ENCODE peak calls at places on chromosomes 4 and X, in five cellular contexts. K is A549, Y is K562, B is breast epithelium, G is spleen. V is an unnamed sample.

GRCh38 chr4:85298037-85298436 is 176.9 kb upstream of the ARHGAP24 start:
- DNase-seq in Y (no peak), G (no peak), K (no peak), B (no peak), V (no peak)

GRCh38 chr4:86452323-86452995 is 92.6 kb upstream of the MAPK10 start:
- DNase-seq in Y (no peak), G (no peak), B (no peak), K (no peak), V (no peak)

GRCh38 chr4:69823481-69824186 is 36.3 kb downstream of the SULT1E1 start:
- DNase-seq in G (peak), Y (no peak), B (no peak), K (peak), V (no peak)

GRCh38 chr4:5753366-5753765 is 42.4 kb downstream of the EVC start:
- DNase-seq in K (no peak), G (no peak), Y (no peak), B (no peak), V (no peak)

GRCh38 chr4:99417125-99417524 is 18.0 kb downstream of the ADH7 start:
- DNase-seq in G (no peak), K (no peak), B (no peak), Y (no peak), V (no peak)

GRCh38 chrX:48597353-48598264 is at the start of gene WDR13:
- DNase-seq in B (peak), G (peak), K (peak), Y (peak), V (peak)

GRCh38 chrX:39409246-39409917 is 608.1 kb downstream of the MID1IP1 start:
- DNase-seq in Y (no peak), K (no peak), G (no peak), B (no peak), V (no peak)

GRCh38 chrX:133215747-133216146 is 2.4 kb downstream of the TFDP3 start:
- DNase-seq in G (no peak), K (peak), B (no peak), Y (no peak), V (no peak)

GRCh38 chr4:73603307-73603710 is 16.9 kb downstream of the RASSF6 start:
- DNase-seq in Y (no peak), G (no peak), K (peak), B (no peak), V (no peak)

GRCh38 chrX:134472041-134472440 is 12.1 kb downstream of the HPRT1 start:
- DNase-seq in G (no peak), B (no peak), Y (no peak), K (no peak), V (no peak)

GRCh38 chr4:75180790-75181776 is 248.2 kb downstream of the PARM1 start:
- DNase-seq in B (no peak), Y (no peak), K (peak), G (peak), V (no peak)

GRCh38 chr4:4840351-4840750 is 19.1 kb upstream of the MSX1 start:
- DNase-seq in K (no peak), G (no peak), B (no peak), Y (no peak), V (no peak)

GRCh38 chr4:128573781-128574508 is 235.6 kb upstream of the JADE1 start:
- DNase-seq in G (no peak), Y (no peak), B (no peak), K (peak), V (no peak)

GRCh38 chrX:125152011-125152410 is 167.7 kb upstream of the TEX13C start:
- DNase-seq in B (no peak), Y (no peak), G (no peak), K (no peak), V (no peak)

GRCh38 chr4:176274441-176274840 is 5.4 kb upstream of the ASB5 start:
- DNase-seq in G (no peak), Y (no peak), B (no peak), K (peak), V (no peak)

GRCh38 chr4:38785041-38785790 is 2.4 kb upstream of the TLR10 start:
- DNase-seq in B (no peak), G (no peak), Y (no peak), K (no peak), V (no peak)

DNA sequence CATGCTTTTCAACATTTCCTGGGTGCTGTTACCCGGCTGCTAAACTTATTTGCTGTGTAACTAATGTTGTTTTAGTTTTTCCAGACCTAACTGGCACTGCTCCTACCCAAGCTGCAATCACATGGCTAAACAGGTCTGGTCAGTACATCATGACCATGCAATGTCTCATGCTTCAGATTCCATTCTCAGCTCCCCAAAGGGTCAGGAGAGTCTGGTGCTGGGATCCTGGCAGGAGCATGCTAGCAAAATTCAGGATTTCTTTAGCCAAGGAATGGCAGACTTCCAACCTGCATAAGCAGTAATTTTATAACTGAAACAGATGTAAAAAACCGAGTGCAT is 12.6 kb upstream of the CENPU start:
- DNase-seq in B (peak), G (no peak), Y (no peak), K (no peak), V (no peak)
- TF ChIP-seq POLR2A in B (no peak), G (no peak), Y (no peak), K (no peak), V (no peak)

DNA sequence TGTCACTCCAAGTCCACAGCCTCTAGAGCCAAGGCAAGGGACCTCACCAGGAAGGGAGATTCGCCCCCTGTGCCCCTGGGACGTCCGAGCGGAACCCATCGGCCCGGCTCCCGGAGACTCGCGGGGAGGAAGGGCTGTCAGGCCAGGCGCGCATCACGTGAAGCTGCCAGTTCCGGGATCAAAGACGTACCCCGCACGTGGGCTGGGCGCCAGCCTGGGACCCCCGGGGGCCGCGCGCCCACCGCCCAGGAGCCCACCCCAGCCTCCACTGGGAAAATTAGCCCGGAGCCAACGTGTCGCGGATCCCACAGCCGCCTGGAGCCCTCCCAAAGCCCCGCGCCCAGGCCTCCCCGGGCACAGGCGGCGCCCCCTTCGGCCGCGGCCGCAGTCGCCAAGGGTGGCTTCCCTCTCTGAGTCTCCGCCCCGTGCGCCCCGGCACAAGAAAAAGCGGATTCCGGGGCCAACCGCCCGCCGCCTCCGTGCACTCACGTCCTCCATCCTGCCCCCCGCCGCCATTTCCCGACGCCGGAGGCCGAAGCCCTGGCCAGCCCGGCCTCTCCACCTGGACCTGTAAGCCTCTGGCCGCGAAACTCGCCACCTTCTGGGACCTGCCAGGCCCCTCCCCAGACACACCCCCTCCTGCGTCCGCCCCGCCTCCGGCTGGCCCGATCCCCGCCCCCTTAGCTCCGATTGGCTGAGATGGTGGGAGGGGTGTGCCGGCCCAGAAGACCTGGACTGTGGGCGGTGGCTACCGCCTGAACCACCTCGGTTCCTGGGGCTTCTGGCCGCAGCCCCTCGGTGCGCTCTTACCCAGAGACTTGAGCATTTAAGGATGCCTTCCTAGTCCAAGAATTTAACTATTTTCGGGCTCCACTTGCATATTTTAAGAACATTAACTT is at the start of gene TMEM192:
- DNase-seq in K (peak), G (peak), Y (peak), B (peak), V (peak)
- TF ChIP-seq POLR2A in K (no peak), G (no peak), Y (peak), B (peak), V (peak)

GRCh38 chr4:151325320-151326246 is at the start of gene SH3D19:
- DNase-seq in Y (no peak), G (peak), B (peak), K (peak), V (no peak)
- TF ChIP-seq POLR2A in Y (no peak), G (no peak), B (peak), K (peak), V (no peak)

DNA sequence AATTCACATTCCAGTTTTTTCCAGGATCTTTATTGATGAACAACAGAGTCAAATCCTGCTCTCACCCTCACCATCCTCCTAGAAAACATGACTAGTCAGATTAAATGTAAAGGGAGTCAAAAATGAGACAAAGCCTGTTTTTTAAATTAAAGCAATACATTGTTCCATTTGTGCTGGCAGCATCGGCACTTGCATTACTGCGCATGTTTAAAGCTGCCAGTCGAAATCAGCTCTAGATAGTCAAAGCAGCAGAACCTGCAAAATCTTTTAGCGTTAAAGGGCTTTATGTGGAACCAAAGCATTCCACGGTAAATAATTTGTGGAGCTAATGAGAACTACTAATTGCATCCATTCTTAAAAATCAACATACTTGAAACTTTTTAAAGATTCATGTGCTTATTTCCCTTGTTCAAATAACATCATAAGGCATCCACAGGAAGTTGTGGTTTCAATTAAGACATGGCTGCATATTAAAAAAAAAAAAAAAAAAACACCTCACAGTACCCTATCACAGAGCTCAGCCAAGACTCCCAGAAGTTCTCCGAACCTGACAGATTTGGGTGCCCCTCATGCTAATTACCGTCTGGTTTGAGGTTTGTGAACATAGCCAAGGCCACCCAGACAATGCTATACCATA is 82.2 kb downstream of the SH3KBP1 start:
- DNase-seq in Y (no peak), G (no peak), K (no peak), B (no peak), V (no peak)
- TF ChIP-seq POLR2A in Y (no peak), G (no peak), K (no peak), B (no peak), V (no peak)

GRCh38 chr4:16824278-16824806 is 74.1 kb downstream of the LDB2 start:
- DNase-seq in B (no peak), Y (no peak), G (no peak), K (no peak), V (no peak)

GRCh38 chr4:16819652-16820051 is 78.8 kb downstream of the LDB2 start:
- DNase-seq in K (no peak), Y (no peak), B (no peak), G (no peak), V (no peak)

GRCh38 chr4:16818005-16818404 is 80.4 kb downstream of the LDB2 start:
- DNase-seq in Y (no peak), K (no peak), B (no peak), G (no peak), V (no peak)

GRCh38 chr4:16820304-16820703 is 78.1 kb downstream of the LDB2 start:
- DNase-seq in Y (no peak), B (no peak), K (no peak), G (no peak), V (no peak)
- TF ChIP-seq POLR2A in Y (no peak), B (no peak), K (no peak), G (no peak), V (no peak)

GRCh38 chr4:125321709-125322362 is 7.1 kb downstream of the FAT4 start:
- DNase-seq in B (no peak), G (no peak), K (no peak), Y (no peak), V (no peak)
- TF ChIP-seq POLR2A in B (no peak), G (no peak), K (no peak), Y (no peak), V (no peak)

GRCh38 chr4:139084425-139085093 is 69.0 kb downstream of the NOCT start:
- DNase-seq in Y (peak), G (peak), K (no peak), B (no peak), V (no peak)

GRCh38 chr4:139085141-139085540 is 69.6 kb downstream of the NOCT start:
- DNase-seq in K (peak), Y (no peak), B (no peak), G (no peak), V (no peak)

GRCh38 chr4:139083533-139084424 is 68.2 kb downstream of the NOCT start:
- DNase-seq in K (peak), Y (peak), B (peak), G (peak), V (peak)

GRCh38 chr4:139078926-139079325 is 63.3 kb downstream of the NOCT start:
- DNase-seq in K (no peak), Y (no peak), G (no peak), B (no peak), V (no peak)

DNA sequence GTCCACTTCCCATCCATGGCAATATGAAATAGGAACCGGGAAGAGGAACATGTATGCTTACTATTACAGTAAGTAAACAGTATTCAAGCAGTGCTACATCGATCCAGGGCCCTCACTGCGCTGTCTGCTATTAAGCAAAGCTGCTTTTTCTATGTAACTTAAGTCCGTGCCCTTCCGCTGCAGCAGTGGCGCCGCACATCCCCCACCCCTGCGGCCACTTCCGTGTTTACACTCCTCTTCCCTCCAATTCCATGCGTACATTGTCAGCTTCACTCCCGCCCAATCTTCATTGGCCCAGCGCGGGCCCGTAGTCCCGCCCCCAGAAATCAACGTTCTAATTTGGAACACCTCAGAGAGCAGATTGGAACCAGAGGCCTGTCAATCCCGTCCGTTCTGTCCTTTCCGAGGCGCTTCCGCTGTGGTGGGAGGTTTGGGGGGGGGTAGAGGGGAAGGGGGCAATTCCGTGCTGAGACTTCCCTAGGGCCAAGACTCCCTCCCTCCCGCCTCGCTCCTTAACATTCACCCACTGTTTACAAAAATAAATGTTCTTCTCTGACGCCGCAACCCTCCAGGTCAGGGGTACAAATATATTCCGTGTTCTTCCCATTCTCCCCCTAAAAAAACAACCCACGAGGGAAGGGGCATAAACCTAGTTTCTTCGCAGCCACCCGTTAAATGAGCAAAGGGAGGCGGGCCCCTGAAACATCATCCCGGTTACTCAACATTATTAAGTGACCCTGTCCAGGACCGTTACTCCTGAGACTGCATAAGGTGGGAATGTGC is 67.4 kb downstream of the NOCT start:
- DNase-seq in Y (peak), G (peak), K (peak), B (peak), V (peak)
- TF ChIP-seq POLR2A in Y (peak), G (no peak), K (no peak), B (no peak), V (peak)

V was measured in GM12891.